ENCODE peak calls at places on chromosomes 11 and 22, in seven cellular contexts. E is PC-9, R is H9, W is spleen, T is gastrocnemius medialis, X is iPS DF 6.9, S is lower lobe of right lung. K is an unnamed sample.

GRCh38 chr11:54558407-54558806 is 45.4 kb downstream of the OR4C46 start:
- DNase-seq in E (no peak), R (no peak), W (no peak), T (no peak), X (no peak), S (no peak), K (no peak)

GRCh38 chr11:62479631-62480201 is 60.9 kb downstream of the SCGB1A1 start:
- DNase-seq in E (no peak), R (no peak), W (no peak), T (no peak), X (no peak), S (no peak), K (no peak)

GRCh38 chr22:44884968-44885805 is 124.6 kb downstream of the PHF21B start:
- DNase-seq in E (peak), R (no peak), W (peak), T (no peak), X (no peak), S (no peak), K (no peak)

GRCh38 chr11:30879322-30880020 is 293.3 kb upstream of the MPPED2 start:
- DNase-seq in E (no peak), R (no peak), W (no peak), T (no peak), X (no peak), S (no peak), K (no peak)

GRCh38 chr22:45602004-45602733 is 69.5 kb upstream of the ATXN10 start:
- DNase-seq in E (no peak), R (peak), W (peak), T (no peak), X (no peak), S (peak), K (no peak)

GRCh38 chr11:70173018-70173417 is 30.1 kb upstream of the FADD start:
- DNase-seq in E (no peak), R (no peak), W (no peak), T (no peak), X (no peak), S (no peak), K (no peak)

GRCh38 chr22:46737976-46738641 is at the start of gene CERK:
- DNase-seq in E (no peak), R (peak), W (peak), T (peak), X (no peak), S (peak), K (peak)

GRCh38 chr11:34601085-34601444 is 19.8 kb upstream of the EHF start:
- DNase-seq in E (no peak), R (no peak), W (no peak), T (no peak), X (no peak), S (no peak), K (no peak)

GRCh38 chr11:44575288-44575672 is 9.8 kb downstream of the CD82 start:
- DNase-seq in E (peak), R (no peak), W (peak), T (no peak), X (no peak), S (no peak), K (no peak)

GRCh38 chr11:71979582-71979981 is 19.1 kb upstream of the IL18BP start:
- DNase-seq in E (no peak), R (no peak), W (no peak), T (no peak), X (no peak), S (no peak), K (no peak)

GRCh38 chr22:46031066-46031465 is 54.1 kb upstream of the WNT7B start:
- DNase-seq in E (no peak), R (no peak), W (peak), T (no peak), X (no peak), S (peak), K (no peak)

GRCh38 chr11:58968251-58968711 is 29.0 kb downstream of the GLYATL1 start:
- DNase-seq in E (no peak), R (peak), W (no peak), T (no peak), X (no peak), S (no peak), K (no peak)

GRCh38 chr11:33387996-33388395 is 130.8 kb downstream of the HIPK3 start:
- DNase-seq in E (no peak), R (no peak), W (no peak), T (no peak), X (no peak), S (no peak), K (no peak)

GRCh38 chr11:61918251-61919112 is 1.1 kb upstream of the RAB3IL1 start:
- DNase-seq in E (no peak), R (no peak), W (no peak), T (no peak), X (no peak), S (no peak), K (no peak)

GRCh38 chr22:35209203-35209602 is 48.1 kb upstream of the HMGXB4 start:
- DNase-seq in E (no peak), R (no peak), W (no peak), T (no peak), X (no peak), S (no peak), K (no peak)

GRCh38 chr11:30830666-30831065 is 244.5 kb upstream of the MPPED2 start:
- DNase-seq in E (no peak), R (no peak), W (no peak), T (no peak), X (no peak), S (no peak), K (no peak)

GRCh38 chr11:68974421-68975194 is 6.2 kb downstream of the MRGPRD start:
- DNase-seq in E (no peak), R (peak), W (peak), T (no peak), X (no peak), S (peak), K (peak)

GRCh38 chr22:50191041-50191740 is 5.5 kb downstream of the TRABD start:
- DNase-seq in E (no peak), R (no peak), W (peak), T (no peak), X (no peak), S (peak), K (peak)

GRCh38 chr22:37331034-37331428 is 48.7 kb downstream of the CYTH4 start:
- DNase-seq in E (no peak), R (no peak), W (no peak), T (no peak), X (no peak), S (no peak), K (no peak)

GRCh38 chr11:102421262-102421661 is 31.3 kb downstream of the TMEM123 start:
- DNase-seq in E (no peak), R (no peak), W (no peak), T (no peak), X (no peak), S (no peak), K (peak)

GRCh38 chr22:35838849-35839646 is 121.4 kb downstream of the APOL5 start:
- DNase-seq in E (peak), R (no peak), W (no peak), T (peak), X (no peak), S (no peak), K (no peak)

GRCh38 chr22:29524440-29525191 is 28.9 kb downstream of the THOC5 start:
- DNase-seq in E (no peak), R (peak), W (peak), T (no peak), X (peak), S (no peak), K (peak)

GRCh38 chr11:126191379-126192073 is 19.9 kb downstream of the RPUSD4 start:
- DNase-seq in E (no peak), R (no peak), W (peak), T (no peak), X (no peak), S (no peak), K (no peak)

GRCh38 chr11:76628408-76628947 is 42.1 kb downstream of the LRRC32 start:
- DNase-seq in E (no peak), R (no peak), W (no peak), T (no peak), X (no peak), S (no peak), K (no peak)

GRCh38 chr22:44667829-44668189 is 34.2 kb upstream of the PRR5 start:
- DNase-seq in E (no peak), R (peak), W (no peak), T (no peak), X (no peak), S (peak), K (peak)

GRCh38 chr22:46072030-46072881 is 78.1 kb upstream of the PPARA start:
- DNase-seq in E (peak), R (peak), W (peak), T (no peak), X (no peak), S (peak), K (no peak)

GRCh38 chr11:20275987-20276660 is 87.4 kb upstream of the HTATIP2 start:
- DNase-seq in E (no peak), R (no peak), W (no peak), T (no peak), X (no peak), S (no peak), K (no peak)

GRCh38 chr11:7637447-7638157 is 35.7 kb downstream of the CYB5R2 start:
- DNase-seq in E (no peak), R (no peak), W (no peak), T (no peak), X (no peak), S (no peak), K (no peak)

GRCh38 chr22:30649430-30650007 is 13.9 kb downstream of the SLC35E4 start:
- DNase-seq in E (peak), R (peak), W (no peak), T (no peak), X (no peak), S (no peak), K (peak)

GRCh38 chr11:118924591-118925585 is 838 bp downstream of the BCL9L start:
- DNase-seq in E (no peak), R (peak), W (peak), T (peak), X (no peak), S (peak), K (peak)

GRCh38 chr11:118921121-118921928 is 4.4 kb downstream of the BCL9L start:
- DNase-seq in E (peak), R (peak), W (peak), T (peak), X (no peak), S (peak), K (no peak)

GRCh38 chr11:118923721-118924587 is 1.8 kb downstream of the BCL9L start:
- DNase-seq in E (no peak), R (no peak), W (no peak), T (no peak), X (no peak), S (no peak), K (no peak)

GRCh38 chr11:118922745-118923627 is 2.7 kb downstream of the BCL9L start:
- DNase-seq in E (no peak), R (peak), W (peak), T (no peak), X (no peak), S (no peak), K (no peak)

GRCh38 chr11:118921929-118922744 is 3.6 kb downstream of the BCL9L start:
- DNase-seq in E (peak), R (peak), W (peak), T (peak), X (no peak), S (peak), K (no peak)
- H3K27ac ChIP-seq in E (peak), R (no peak), W (peak), T (peak), X (no peak), S (peak), K (peak)

GRCh38 chr11:104051806-104052205 is 15.4 kb downstream of the DDI1 start:
- DNase-seq in E (no peak), R (no peak), W (no peak), T (no peak), X (no peak), S (no peak), K (no peak)
- H3K27ac ChIP-seq in E (no peak), R (no peak), W (no peak), T (no peak), X (no peak), S (no peak), K (no peak)

GRCh38 chr11:110349109-110349996 is 52.9 kb upstream of the RDX start:
- DNase-seq in E (no peak), R (no peak), W (no peak), T (no peak), X (no peak), S (no peak), K (no peak)
- H3K27ac ChIP-seq in E (no peak), R (no peak), W (peak), T (peak), X (no peak), S (no peak), K (no peak)

GRCh38 chr11:95339554-95339953 is 108.6 kb upstream of the SESN3 start:
- DNase-seq in E (no peak), R (no peak), W (no peak), T (no peak), X (no peak), S (no peak), K (no peak)
- H3K27ac ChIP-seq in E (no peak), R (no peak), W (peak), T (peak), X (no peak), S (peak), K (no peak)

GRCh38 chr11:2899080-2899783 is 13.7 kb upstream of the CDKN1C start:
- DNase-seq in E (no peak), R (no peak), W (no peak), T (no peak), X (no peak), S (peak), K (no peak)
- H3K27ac ChIP-seq in E (peak), R (no peak), W (peak), T (peak), X (no peak), S (peak), K (no peak)

GRCh38 chr11:114230031-114230430 is 66.2 kb upstream of the NNMT start:
- DNase-seq in E (no peak), R (no peak), W (no peak), T (no peak), X (no peak), S (no peak), K (no peak)
- H3K27ac ChIP-seq in E (no peak), R (no peak), W (no peak), T (peak), X (no peak), S (no peak), K (no peak)

GRCh38 chr11:4086584-4087353 is 7.8 kb upstream of the RRM1 start:
- DNase-seq in E (no peak), R (no peak), W (no peak), T (no peak), X (no peak), S (no peak), K (no peak)

GRCh38 chr11:4087551-4087950 is 7.0 kb upstream of the RRM1 start:
- DNase-seq in E (no peak), R (no peak), W (no peak), T (no peak), X (no peak), S (no peak), K (no peak)

GRCh38 chr11:4083198-4083597 is 11.4 kb upstream of the RRM1 start:
- DNase-seq in E (no peak), R (no peak), W (no peak), T (no peak), X (no peak), S (no peak), K (no peak)

GRCh38 chr11:4084406-4084805 is 10.2 kb upstream of the RRM1 start:
- DNase-seq in E (no peak), R (no peak), W (no peak), T (no peak), X (no peak), S (no peak), K (no peak)

GRCh38 chr11:4085575-4085974 is 9.0 kb upstream of the RRM1 start:
- DNase-seq in E (no peak), R (no peak), W (no peak), T (no peak), X (no peak), S (no peak), K (no peak)
- H3K27ac ChIP-seq in E (no peak), R (no peak), W (no peak), T (no peak), X (no peak), S (no peak), K (no peak)

DNA sequence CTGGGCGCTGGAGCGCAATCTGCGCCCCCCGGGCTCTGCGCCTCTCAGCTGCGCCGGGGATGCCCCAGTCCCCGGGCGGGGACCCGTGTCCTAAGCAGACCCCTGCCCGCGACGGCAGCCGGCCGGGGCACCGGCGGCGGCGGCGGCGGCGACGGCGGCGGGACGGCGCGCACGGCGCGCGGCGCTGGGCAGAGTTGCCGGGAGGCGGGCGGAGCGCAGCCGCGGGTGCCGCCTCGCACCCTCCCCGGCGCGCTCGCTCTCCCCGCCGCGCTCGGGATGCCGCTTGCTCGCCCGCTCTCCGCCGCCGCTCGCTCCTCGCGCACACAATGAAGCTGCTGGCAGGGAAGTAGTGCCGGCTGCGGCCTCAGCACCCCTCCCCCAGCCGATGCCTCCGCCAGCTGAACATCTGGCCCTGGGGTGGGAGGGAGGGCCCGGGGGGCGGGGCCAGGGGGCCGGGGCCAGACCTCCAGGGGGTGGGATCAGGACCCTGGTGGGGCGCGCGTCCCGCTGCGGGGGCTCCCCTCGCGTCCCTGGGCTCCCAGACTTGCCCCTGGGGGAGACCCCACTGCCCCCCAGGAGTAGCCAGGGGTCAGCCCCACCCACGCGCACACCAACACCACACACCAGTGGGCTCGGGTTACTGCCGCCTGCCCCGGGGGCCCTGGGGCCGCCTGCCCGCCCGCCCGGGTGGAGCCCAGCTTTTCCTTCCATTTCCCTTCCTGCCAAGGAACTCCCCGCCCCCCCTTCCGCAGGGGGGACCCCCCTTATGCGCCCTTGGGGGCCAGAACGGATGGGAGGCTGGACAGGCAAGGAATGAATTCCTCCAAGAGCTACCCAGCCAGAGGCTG is at the start of gene RCOR2:
- DNase-seq in E (peak), R (peak), W (peak), T (no peak), X (no peak), S (peak), K (peak)
- H3K27ac ChIP-seq in E (no peak), R (peak), W (peak), T (peak), X (peak), S (peak), K (no peak)